ENCODE peak calls at places on chromosomes 5 and 9, in five cellular contexts. I is activated CD4-positive, CD25-positive, alpha-beta regulatory T cell treated with anti-CD3 and anti-CD28 coated beads, Interleukin-2, amount 50 U/mL, for 72 hours; T is breast epithelium; C is activated effector memory CD4-positive, alpha-beta T cell treated with Interleukin-2 at 50 U/mL for 16 hours; U is NCI-H1092 treated with DMSO at 0.1 percent for 48 hours. G is an unnamed sample.

GRCh38 chr5:58090704-58091103 is 369.2 kb downstream of the PLK2 start:
- DNase-seq in T (no peak), I (no peak), U (no peak), C (no peak), G (no peak)

GRCh38 chr5:101018299-101018698 is 115.2 kb upstream of the ST8SIA4 start:
- DNase-seq in T (no peak), I (no peak), C (no peak), U (no peak), G (no peak)

GRCh38 chr9:82934949-82935348 is 128.0 kb downstream of the RASEF start:
- DNase-seq in C (no peak), T (no peak), U (no peak), I (no peak), G (no peak)

GRCh38 chr5:24320633-24321032 is 324.1 kb downstream of the CDH10 start:
- DNase-seq in T (no peak), I (no peak), C (no peak), U (no peak), G (no peak)

GRCh38 chr9:133710661-133711427 is 27.3 kb downstream of the SARDH start:
- DNase-seq in U (no peak), I (peak), C (no peak), T (no peak), G (no peak)

GRCh38 chr9:6014668-6015270 is 655 bp downstream of the RANBP6 start:
- DNase-seq in T (no peak), U (no peak), I (no peak), C (no peak), G (no peak)

GRCh38 chr5:145887976-145888574 is 15.3 kb upstream of the GRXCR2 start:
- DNase-seq in T (no peak), I (no peak), C (no peak), U (peak), G (no peak)

GRCh38 chr5:58245479-58245845 is 214.4 kb downstream of the PLK2 start:
- DNase-seq in C (no peak), U (peak), I (no peak), T (no peak), G (no peak)

GRCh38 chr5:91095321-91095720 is 287.8 kb downstream of the ARRDC3 start:
- DNase-seq in I (no peak), T (no peak), U (no peak), C (no peak), G (no peak)

GRCh38 chr5:92678576-92679105 is 902.4 kb downstream of the NR2F1-AS1 start:
- DNase-seq in I (no peak), C (no peak), T (no peak), U (no peak), G (no peak)

GRCh38 chr5:9354336-9355081 is 191.4 kb downstream of the SEMA5A start:
- DNase-seq in I (no peak), U (no peak), C (no peak), T (no peak), G (no peak)

GRCh38 chr5:119217183-119217582 is 138.6 kb upstream of the TNFAIP8 start:
- DNase-seq in I (no peak), C (no peak), U (no peak), T (no peak), G (no peak)

GRCh38 chr5:1227669-1228068 is 2.5 kb downstream of the SLC6A18 start:
- DNase-seq in C (no peak), T (no peak), U (peak), I (no peak), G (no peak)

GRCh38 chr9:134721344-134721743 is 79.7 kb downstream of the COL5A1 start:
- DNase-seq in I (no peak), C (no peak), T (no peak), U (no peak), G (no peak)

GRCh38 chr9:136821333-136822031 is 13.7 kb downstream of the RABL6 start:
- DNase-seq in I (no peak), T (no peak), C (no peak), U (no peak), G (no peak)

GRCh38 chr5:98796197-98796972 is 22.9 kb downstream of the RGMB start:
- DNase-seq in C (peak), I (no peak), U (peak), T (no peak), G (peak)

GRCh38 chr5:18102733-18103132 is 468.5 kb downstream of the TAF11L14 start:
- DNase-seq in I (no peak), U (no peak), T (no peak), C (no peak), G (no peak)

GRCh38 chr9:38062498-38063362 is 6.3 kb downstream of the SHB start:
- DNase-seq in I (no peak), C (no peak), U (no peak), T (no peak), G (no peak)

GRCh38 chr5:159905496-159905895 is 10.8 kb upstream of the ADRA1B start:
- DNase-seq in C (no peak), U (no peak), I (no peak), T (no peak), G (no peak)

GRCh38 chr9:114396558-114397218 is 8.9 kb upstream of the AKNA start:
- DNase-seq in C (no peak), I (no peak), U (no peak), T (peak), G (no peak)

GRCh38 chr5:3202570-3202969 is 393.1 kb upstream of the IRX1 start:
- DNase-seq in T (no peak), C (no peak), U (no peak), I (no peak), G (no peak)

GRCh38 chr9:81559741-81560140 is 129.6 kb downstream of the TLE1 start:
- DNase-seq in C (no peak), T (peak), I (no peak), U (no peak), G (no peak)

GRCh38 chr5:128644863-128645262 is 106.8 kb upstream of the FBN2 start:
- DNase-seq in T (no peak), C (no peak), U (no peak), I (no peak), G (no peak)

GRCh38 chr9:89872913-89873707 is 268.3 kb downstream of the GADD45G start:
- DNase-seq in U (no peak), T (no peak), C (no peak), I (peak), G (no peak)